ENCODE peak calls at places on chromosomes 12 and 14, in ten cellular contexts. E is memory B cell; P is NCI-H1092 treated with DMSO at 0.1 percent for 48 hours; W is GM23338; N is NCI-H460; C is stomach; L is sciatic nerve; J is activated CD8-positive, alpha-beta memory T cell treated with anti-CD3 and anti-CD28 coated beads for 48 hours; M is activated CD4-positive, alpha-beta T cell treated with anti-CD3 and anti-CD28 coated beads for 4 hours; K is NCI-H748 treated with DMSO at 0.1 percent for 48 hours. Y is an unnamed sample.

GRCh38 chr14:74531467-74531866 is 37.9 kb downstream of the ISCA2 start:
- DNase-seq in E (no peak), P (no peak), W (peak; percentile 78), N (peak; percentile 23), C (peak; percentile 28), L (no peak), J (no peak), M (no peak), K (no peak), Y (no peak)

GRCh38 chr12:97948591-97948990 is 486.0 kb downstream of the RMST start:
- DNase-seq in E (no peak), P (no peak), W (no peak), N (no peak), C (no peak), L (no peak), J (no peak), M (no peak), K (no peak), Y (no peak)

GRCh38 chr12:88985011-88985410 is 367.3 kb downstream of the DUSP6 start:
- DNase-seq in E (no peak), P (no peak), W (no peak), N (no peak), C (no peak), L (no peak), J (no peak), M (no peak), K (no peak), Y (no peak)

GRCh38 chr12:131529196-131530040 is 181.5 kb upstream of the SFSWAP start:
- DNase-seq in E (no peak), P (no peak), W (no peak), N (no peak), C (no peak), L (no peak), J (no peak), M (no peak), K (no peak), Y (no peak)

GRCh38 chr14:102097441-102098135 is 10.7 kb upstream of the HSP90AA1 start:
- DNase-seq in E (no peak), P (no peak), W (peak; percentile 43), N (no peak), C (peak; percentile 45), L (no peak), J (no peak), M (no peak), K (no peak), Y (no peak)

GRCh38 chr12:112836736-112837628 is 45.4 kb downstream of the RPH3A start:
- DNase-seq in E (no peak), P (no peak), W (no peak), N (no peak), C (no peak), L (no peak), J (no peak), M (no peak), K (no peak), Y (no peak)

GRCh38 chr12:115697341-115697740 is 580.2 kb downstream of the MED13L start:
- DNase-seq in E (no peak), P (peak; percentile 93), W (no peak), N (no peak), C (no peak), L (no peak), J (no peak), M (no peak), K (peak; percentile 85), Y (no peak)

GRCh38 chr12:40010899-40011774 is 94.7 kb downstream of the SLC2A13 start:
- DNase-seq in E (peak; percentile 66), P (no peak), W (peak; percentile 93), N (peak; percentile 82), C (peak; percentile 45), L (no peak), J (peak; percentile 6), M (peak; percentile 59), K (peak; percentile 34), Y (peak; percentile 8)

GRCh38 chr12:114166360-114166759 is 200.2 kb upstream of the RBM19 start:
- DNase-seq in E (no peak), P (peak; percentile 32), W (peak; percentile 87), N (peak; percentile 6), C (no peak), L (no peak), J (no peak), M (no peak), K (peak; percentile 13), Y (no peak)

GRCh38 chr12:71024281-71024680 is 103.7 kb upstream of the PTPRR start:
- DNase-seq in E (no peak), P (no peak), W (no peak), N (no peak), C (no peak), L (no peak), J (no peak), M (no peak), K (no peak), Y (no peak)

GRCh38 chr12:6553051-6553868 is 2.6 kb downstream of the IFFO1 start:
- DNase-seq in E (no peak), P (no peak), W (no peak), N (no peak), C (no peak), L (no peak), J (no peak), M (no peak), K (no peak), Y (no peak)

GRCh38 chr12:95435355-95435754 is 38.6 kb upstream of the METAP2 start:
- DNase-seq in E (no peak), P (no peak), W (no peak), N (no peak), C (no peak), L (no peak), J (no peak), M (no peak), K (no peak), Y (no peak)

GRCh38 chr14:96926006-96926405 is 128.8 kb downstream of the VRK1 start:
- DNase-seq in E (peak; percentile 11), P (no peak), W (no peak), N (no peak), C (no peak), L (no peak), J (no peak), M (no peak), K (no peak), Y (no peak)

GRCh38 chr14:92997343-92998061 is 74.6 kb downstream of the CHGA start:
- DNase-seq in E (no peak), P (peak; percentile 60), W (no peak), N (no peak), C (no peak), L (no peak), J (no peak), M (no peak), K (no peak), Y (no peak)

GRCh38 chr12:55653031-55653430 is 16.3 kb downstream of the OR10P1 start:
- DNase-seq in E (no peak), P (no peak), W (no peak), N (no peak), C (no peak), L (no peak), J (no peak), M (peak; percentile 12), K (no peak), Y (no peak)

GRCh38 chr12:107368586-107368985 is 275.2 kb upstream of the CRY1 start:
- DNase-seq in E (no peak), P (no peak), W (no peak), N (no peak), C (no peak), L (no peak), J (no peak), M (peak; percentile 22), K (no peak), Y (no peak)

GRCh38 chr14:101476931-101477553 is 84.3 kb upstream of the DIO3 start:
- DNase-seq in E (no peak), P (peak; percentile 38), W (peak; percentile 80), N (no peak), C (peak; percentile 9), L (peak; percentile 48), J (no peak), M (no peak), K (peak; percentile 61), Y (no peak)

GRCh38 chr14:31445703-31446102 is 11.6 kb downstream of the DTD2 start:
- DNase-seq in E (no peak), P (no peak), W (no peak), N (no peak), C (no peak), L (no peak), J (no peak), M (no peak), K (no peak), Y (no peak)

GRCh38 chr12:2805146-2805525 is 7.3 kb upstream of the ITFG2 start:
- DNase-seq in E (no peak), P (no peak), W (no peak), N (no peak), C (no peak), L (no peak), J (no peak), M (no peak), K (no peak), Y (no peak)

GRCh38 chr12:79769860-79770485 is 79.2 kb upstream of the PAWR start:
- DNase-seq in E (no peak), P (no peak), W (no peak), N (no peak), C (no peak), L (no peak), J (no peak), M (no peak), K (no peak), Y (no peak)